ENCODE peak calls at places on chromosomes 3 and 15, in six cellular contexts. L, V, T, U, D and F are unnamed samples.

GRCh38 chr3:104396974-104397669 is 969.6 kb upstream of the ALCAM start:
- DNase-seq in L (no peak), V (no peak), T (no peak), U (no peak), D (no peak), F (no peak)

GRCh38 chr3:129119365-129120100 is 2.1 kb downstream of the RAB43 start:
- DNase-seq in L (no peak), V (peak; percentile 83), T (peak; percentile 79), U (no peak), D (peak; percentile 12), F (no peak)

GRCh38 chr15:66908503-66909095 is 156.8 kb upstream of the SMAD3 start:
- DNase-seq in L (no peak), V (no peak), T (no peak), U (no peak), D (no peak), F (no peak)

GRCh38 chr3:20511863-20512262 is 325.9 kb upstream of the SGO1 start:
- DNase-seq in L (peak; percentile 62), V (no peak), T (peak; percentile 22), U (no peak), D (no peak), F (no peak)

GRCh38 chr3:115347737-115348136 is 200.6 kb upstream of the ZBTB20 start:
- DNase-seq in L (no peak), V (no peak), T (no peak), U (no peak), D (no peak), F (no peak)

GRCh38 chr3:63413523-63413922 is 135.4 kb downstream of the SYNPR start:
- DNase-seq in L (no peak), V (no peak), T (no peak), U (no peak), D (no peak), F (no peak)

GRCh38 chr3:121698513-121698912 is 37.8 kb upstream of the HCLS1 start:
- DNase-seq in L (no peak), V (no peak), T (no peak), U (no peak), D (no peak), F (no peak)

GRCh38 chr3:33166095-33166494 is 52.3 kb downstream of the CRTAP start:
- DNase-seq in L (no peak), V (no peak), T (no peak), U (no peak), D (no peak), F (no peak)

GRCh38 chr15:33064878-33065277 is 129.6 kb downstream of the FMN1 start:
- DNase-seq in L (no peak), V (no peak), T (no peak), U (no peak), D (no peak), F (no peak)

GRCh38 chr3:63050548-63050947 is 175.3 kb upstream of the CADPS start:
- DNase-seq in L (no peak), V (no peak), T (no peak), U (no peak), D (no peak), F (no peak)

GRCh38 chr15:66592505-66593218 is 26.9 kb upstream of the LCTL start:
- DNase-seq in L (no peak), V (peak; percentile 41), T (peak; percentile 82), U (no peak), D (no peak), F (no peak)

GRCh38 chr3:46027021-46027705 is at the start of gene XCR1:
- DNase-seq in L (no peak), V (no peak), T (no peak), U (no peak), D (no peak), F (no peak)

GRCh38 chr15:90967206-90967605 is 12.5 kb downstream of the RCCD1 start:
- DNase-seq in L (no peak), V (no peak), T (no peak), U (no peak), D (no peak), F (no peak)

GRCh38 chr3:29212789-29213433 is 68.0 kb upstream of the RBMS3 start:
- DNase-seq in L (peak; percentile 3), V (no peak), T (no peak), U (no peak), D (no peak), F (no peak)

GRCh38 chr15:39777497-39777896 is 5.1 kb downstream of the FSIP1 start:
- DNase-seq in L (no peak), V (no peak), T (no peak), U (no peak), D (no peak), F (no peak)

GRCh38 chr3:58034738-58035511 is 26.7 kb downstream of the FLNB start:
- DNase-seq in L (no peak), V (peak; percentile 46), T (peak; percentile 47), U (no peak), D (no peak), F (peak; percentile 18)

GRCh38 chr3:22536582-22536981 is 666.5 kb upstream of the UBE2E2 start:
- DNase-seq in L (no peak), V (no peak), T (no peak), U (no peak), D (no peak), F (no peak)

GRCh38 chr15:25169318-25169717 is 214.5 kb downstream of the SNRPN start:
- DNase-seq in L (no peak), V (no peak), T (no peak), U (no peak), D (no peak), F (no peak)
- H3K9me3 ChIP-seq in L (no peaks in the 10 kb centered on the region), V (peaks cover 6% of the 10 kb centered on the region), T (peaks cover 42% of the 10 kb centered on the region), U (peaks cover 13% of the 10 kb centered on the region), D (peaks cover 20% of the 10 kb centered on the region), F (no peaks in the 10 kb centered on the region)

GRCh38 chr15:99644913-99645549 is 79.2 kb downstream of the MEF2A start:
- DNase-seq in L (no peak), V (no peak), T (no peak), U (no peak), D (no peak), F (no peak)
- H3K9me3 ChIP-seq in L (peaks cover 11% of the 10 kb centered on the region), V (no peaks in the 10 kb centered on the region), T (no peaks in the 10 kb centered on the region), U (no peaks in the 10 kb centered on the region), D (peaks cover 23% of the 10 kb centered on the region), F (no peaks in the 10 kb centered on the region)

GRCh38 chr3:148605551-148605950 is 92.2 kb upstream of the AGTR1 start:
- DNase-seq in L (no peak), V (no peak), T (no peak), U (no peak), D (no peak), F (no peak)

GRCh38 chr3:148612278-148612677 is 85.4 kb upstream of the AGTR1 start:
- DNase-seq in L (no peak), V (no peak), T (no peak), U (no peak), D (no peak), F (no peak)

GRCh38 chr3:148604270-148605085 is 93.2 kb upstream of the AGTR1 start:
- DNase-seq in L (no peak), V (no peak), T (peak; percentile 12), U (no peak), D (no peak), F (no peak)

GRCh38 chr3:148601766-148602685 is 95.7 kb upstream of the AGTR1 start:
- DNase-seq in L (no peak), V (peak; percentile 34), T (peak; percentile 75), U (no peak), D (no peak), F (no peak)

DNA sequence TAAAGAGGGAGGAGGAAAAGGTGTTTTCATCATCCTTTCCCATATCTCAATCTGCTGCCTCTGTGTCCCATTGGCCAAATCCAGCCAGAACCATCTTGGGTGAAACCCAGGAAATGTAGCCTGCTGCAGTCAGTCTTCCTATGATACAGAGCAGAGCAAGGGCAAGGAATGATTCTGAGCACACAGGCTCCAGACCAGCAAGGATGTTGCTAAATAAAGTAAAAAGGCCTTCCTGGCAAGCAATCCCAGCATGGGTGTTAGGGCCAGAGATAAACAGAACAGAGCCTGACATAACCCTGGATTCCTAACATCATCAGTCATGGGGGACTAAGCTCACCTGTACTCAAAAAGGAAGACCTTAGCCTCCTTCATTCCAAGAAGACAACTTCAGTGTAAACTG is 90.7 kb upstream of the AGTR1 start:
- DNase-seq in L (no peak), V (no peak), T (no peak), U (no peak), D (no peak), F (no peak)
- H3K9me3 ChIP-seq in L (no peaks in the 10 kb centered on the region), V (no peaks in the 10 kb centered on the region), T (no peaks in the 10 kb centered on the region), U (no peaks in the 10 kb centered on the region), D (no peaks in the 10 kb centered on the region), F (no peaks in the 10 kb centered on the region)

DNA sequence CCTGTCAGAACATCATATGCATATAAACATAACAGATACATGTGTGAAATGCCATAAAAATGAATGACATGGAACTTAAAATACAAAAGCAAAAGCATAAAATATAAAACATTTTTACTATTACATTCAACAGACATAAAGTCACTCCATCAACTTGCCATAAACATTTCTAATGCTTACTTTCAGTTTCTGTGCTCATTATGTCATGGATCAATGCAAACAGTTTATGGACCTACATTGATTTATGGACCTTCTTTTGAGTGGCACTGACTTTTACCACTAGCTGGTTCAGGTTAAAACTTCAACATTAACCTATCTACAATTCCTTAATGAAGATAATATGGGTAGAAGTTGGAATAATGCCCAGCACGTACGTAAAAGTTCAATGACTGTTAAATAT is 577.4 kb upstream of the LMCD1 start:
- DNase-seq in L (no peak), V (no peak), T (no peak), U (no peak), D (no peak), F (no peak)
- H3K9me3 ChIP-seq in L (no peaks in the 10 kb centered on the region), V (no peaks in the 10 kb centered on the region), T (no peaks in the 10 kb centered on the region), U (no peaks in the 10 kb centered on the region), D (no peaks in the 10 kb centered on the region), F (no peaks in the 10 kb centered on the region)

DNA sequence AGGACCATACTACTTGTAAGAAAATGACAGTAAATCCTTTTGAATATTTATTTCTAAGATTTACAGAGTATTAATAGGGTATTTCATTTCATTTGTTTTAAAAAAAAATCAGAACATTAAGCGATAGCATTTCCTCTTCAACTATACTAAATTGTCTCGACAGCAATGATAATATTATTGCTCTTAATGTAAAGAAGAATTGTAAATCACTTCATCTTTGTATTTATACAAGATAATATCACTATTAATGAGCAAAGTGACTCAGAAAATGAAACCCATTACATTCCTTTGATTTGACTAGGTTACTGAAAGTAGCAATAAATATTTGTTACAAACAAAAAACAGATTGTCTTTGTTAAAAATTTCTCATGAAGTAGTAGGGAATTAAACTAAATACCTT is 131.1 kb upstream of the CNTN4 start:
- DNase-seq in L (no peak), V (no peak), T (no peak), U (no peak), D (no peak), F (no peak)
- H3K9me3 ChIP-seq in L (no peaks in the 10 kb centered on the region), V (no peaks in the 10 kb centered on the region), T (no peaks in the 10 kb centered on the region), U (no peaks in the 10 kb centered on the region), D (no peaks in the 10 kb centered on the region), F (no peaks in the 10 kb centered on the region)

DNA sequence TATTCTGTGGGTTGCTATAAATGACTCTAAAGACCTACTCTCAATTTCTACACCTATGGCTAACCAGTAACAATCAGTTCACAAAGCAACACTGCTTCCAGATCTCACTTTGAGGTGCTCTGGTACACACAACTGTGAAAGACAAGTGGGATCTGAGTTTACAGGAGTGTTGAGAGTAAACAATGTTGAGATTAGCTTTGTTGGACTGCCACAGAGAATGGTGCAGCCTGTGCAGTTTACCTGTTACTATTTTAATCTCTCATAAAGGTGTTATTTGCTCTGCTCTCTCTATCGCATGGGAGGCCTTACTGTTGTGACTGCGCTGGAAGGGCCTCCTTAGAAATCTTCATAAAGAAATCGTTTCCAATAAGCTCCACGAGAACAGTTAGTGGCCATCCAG is 112.0 kb downstream of the SOX2 start:
- DNase-seq in L (no peak), V (no peak), T (no peak), U (no peak), D (no peak), F (no peak)
- H3K9me3 ChIP-seq in L (no peaks in the 10 kb centered on the region), V (no peaks in the 10 kb centered on the region), T (no peaks in the 10 kb centered on the region), U (no peaks in the 10 kb centered on the region), D (no peaks in the 10 kb centered on the region), F (no peaks in the 10 kb centered on the region)